ENCODE peak calls at places on chromosomes 4 and X, in six cellular contexts. N is iPS-NIHi11; W is stimulated activated CD8-positive, alpha-beta memory T cell treated with anti-CD3 and anti-CD28 coated beads, Interleukin-12 subunit alpha, Interleukin-12 subunit beta, amount 100 ng/mL, for 4 hours; B is brain pericyte; T is cardiac fibroblast; A is cardiac muscle cell. F is an unnamed sample.
A peak's percentile ranks its signal among the peaks of the same experiment; 100 is the strongest.

GRCh38 chr4:143215873-143216272 is 31.2 kb downstream of the USP38 start:
- DNase-seq in N (no peak), W (no peak), B (no peak), T (peak; percentile 2), A (peak; percentile 16), F (no peak)

GRCh38 chrX:151870603-151871002 is 42.1 kb upstream of the MAGEA4 start:
- DNase-seq in N (no peak), W (no peak), B (peak; percentile 12), T (peak; percentile 83), A (peak; percentile 83), F (no peak)

GRCh38 chrX:122565952-122566351 is 618.1 kb upstream of the GRIA3 start:
- DNase-seq in N (no peak), W (no peak), B (peak; percentile 2), T (peak; percentile 95), A (peak; percentile 64), F (no peak)

GRCh38 chr4:76950846-76951321 is 1.3 kb downstream of the SEPTIN11 start:
- DNase-seq in N (peak; percentile 43), W (no peak), B (no peak), T (peak; percentile 59), A (peak; percentile 52), F (no peak)

GRCh38 chr4:72302981-72303704 is 265.9 kb downstream of the ADAMTS3 start:
- DNase-seq in N (peak; percentile 62), W (no peak), B (no peak), T (peak; percentile 65), A (peak; percentile 58), F (peak; percentile 15)

GRCh38 chr4:5989236-5990225 is 28.7 kb downstream of the C4orf50 start:
- DNase-seq in N (no peak), W (no peak), B (no peak), T (no peak), A (no peak), F (no peak)

GRCh38 chr4:57071340-57071739 is 38.8 kb downstream of the IGFBP7 start:
- DNase-seq in N (no peak), W (no peak), B (no peak), T (peak; percentile 75), A (peak; percentile 77), F (no peak)

GRCh38 chr4:163558539-163559044 is 64.1 kb downstream of the TMA16 start:
- DNase-seq in N (no peak), W (no peak), B (no peak), T (no peak), A (no peak), F (no peak)

GRCh38 chr4:128284317-128284716 is 3.3 kb downstream of the PGRMC2 start:
- DNase-seq in N (no peak), W (no peak), B (no peak), T (no peak), A (no peak), F (no peak)